ENCODE peak calls at places on chromosome 4, in four cellular contexts. X, C, T and M are unnamed samples.

GRCh38 chr4:53021709-53022108 is 159.6 kb downstream of the RASL11B start:
- DNase-seq in X (no peak), C (no peak), T (no peak), M (no peak)

GRCh38 chr4:102543030-102543505 is 41.9 kb downstream of the NFKB1 start:
- DNase-seq in X (no peak), C (no peak), T (no peak), M (no peak)

GRCh38 chr4:145545538-145546224 is 64.0 kb downstream of the SMAD1 start:
- DNase-seq in X (peak), C (peak), T (no peak), M (peak)

GRCh38 chr4:140012688-140013087 is 141.3 kb downstream of the MAML3 start:
- DNase-seq in X (peak), C (peak), T (peak), M (peak)

GRCh38 chr4:134544303-134544761 is 342.7 kb upstream of the PABPC4L start:
- DNase-seq in X (peak), C (peak), T (peak), M (no peak)

GRCh38 chr4:94889961-94890360 is 132.2 kb downstream of the BMPR1B start:
- DNase-seq in X (no peak), C (no peak), T (no peak), M (no peak)

GRCh38 chr4:95732061-95732460 is 107.8 kb upstream of the PDHA2 start:
- DNase-seq in X (no peak), C (no peak), T (no peak), M (no peak)

GRCh38 chr4:180770265-180770664 is 1472.9 kb upstream of the TENM3 start:
- DNase-seq in X (no peak), C (no peak), T (no peak), M (no peak)

GRCh38 chr4:121072080-121072835 is at the start of gene NDNF:
- DNase-seq in X (peak), C (no peak), T (no peak), M (no peak)

GRCh38 chr4:121668368-121669162 is 28.2 kb downstream of the ANXA5 start:
- DNase-seq in X (no peak), C (peak), T (no peak), M (no peak)

GRCh38 chr4:113747949-113748348 is 13.6 kb downstream of the CAMK2D start:
- DNase-seq in X (no peak), C (no peak), T (no peak), M (no peak)

GRCh38 chr4:151291485-151291884 is 14.5 kb downstream of the PRSS48 start:
- DNase-seq in X (no peak), C (no peak), T (no peak), M (no peak)

GRCh38 chr4:7651461-7651921 is 216.8 kb upstream of the PSAPL1 start:
- DNase-seq in X (no peak), C (no peak), T (no peak), M (no peak)

GRCh38 chr4:4801013-4801412 is 58.5 kb upstream of the MSX1 start:
- DNase-seq in X (no peak), C (no peak), T (no peak), M (no peak)

GRCh38 chr4:182367153-182367552 is 124.0 kb downstream of the TENM3 start:
- DNase-seq in X (no peak), C (no peak), T (no peak), M (no peak)

GRCh38 chr4:2799971-2800690 is 7.2 kb downstream of the SH3BP2 start:
- DNase-seq in X (no peak), C (no peak), T (no peak), M (no peak)

GRCh38 chr4:8819019-8819418 is 52.6 kb downstream of the HMX1 start:
- DNase-seq in X (no peak), C (no peak), T (no peak), M (no peak)

GRCh38 chr4:100169796-100170485 is 20.3 kb downstream of the DDIT4L start:
- DNase-seq in X (no peak), C (no peak), T (no peak), M (no peak)

GRCh38 chr4:76563804-76564468 is 128.9 kb downstream of the SHROOM3 start:
- DNase-seq in X (no peak), C (no peak), T (no peak), M (no peak)

GRCh38 chr4:47160095-47160494 is 128.7 kb downstream of the GABRB1 start:
- DNase-seq in X (no peak), C (no peak), T (no peak), M (no peak)

GRCh38 chr4:121236353-121237068 is 72.4 kb upstream of the TNIP3 start:
- DNase-seq in X (no peak), C (no peak), T (no peak), M (no peak)

GRCh38 chr4:10584042-10584441 is 100.5 kb downstream of the CLNK start:
- DNase-seq in X (peak), C (peak), T (no peak), M (no peak)

GRCh38 chr4:177596035-177596434 is 153.8 kb upstream of the AGA start:
- DNase-seq in X (no peak), C (peak), T (no peak), M (no peak)

GRCh38 chr4:25350561-25350960 is 26.5 kb upstream of the ANAPC4 start:
- DNase-seq in X (no peak), C (no peak), T (no peak), M (no peak)

GRCh38 chr4:122172266-122172665 is 20.1 kb downstream of the BLTP1 start:
- DNase-seq in X (no peak), C (no peak), T (no peak), M (no peak)

GRCh38 chr4:93174598-93174997 is 654.0 kb upstream of the ATOH1 start:
- DNase-seq in X (no peak), C (no peak), T (no peak), M (no peak)

GRCh38 chr4:75908555-75908954 is 6.3 kb upstream of the PPEF2 start:
- DNase-seq in X (no peak), C (no peak), T (no peak), M (no peak)